ENCODE peak calls at places on chromosomes 2 and 18, in four cellular contexts. One of them, this sample, is unnamed.

GRCh38 chr2:172389685-172390339 is 37.6 kb upstream of the ITGA6 start:
- DNase-seq in GM12878: no peak
- DNase-seq in HL-60: no peak
- DNase-seq in K562: no peak
- DNase-seq in this sample: no peak

GRCh38 chr2:42132066-42132965 is 36.8 kb upstream of the EML4 start:
- DNase-seq in GM12878: no peak
- DNase-seq in HL-60: no peak
- DNase-seq in K562: no peak
- DNase-seq in this sample: no peak

GRCh38 chr2:98901291-98901690 is 34.7 kb downstream of the CRACDL start:
- DNase-seq in GM12878: no peak
- DNase-seq in HL-60: no peak
- DNase-seq in K562: no peak
- DNase-seq in this sample: no peak

GRCh38 chr18:9571546-9571945 is 42.8 kb downstream of the PPP4R1 start:
- DNase-seq in GM12878: no peak
- DNase-seq in HL-60: no peak
- DNase-seq in K562: no peak
- DNase-seq in this sample: no peak

GRCh38 chr2:127498386-127498785 is 27.9 kb downstream of the IWS1 start:
- DNase-seq in GM12878: no peak
- DNase-seq in HL-60: no peak
- DNase-seq in K562: no peak
- DNase-seq in this sample: no peak

GRCh38 chr18:6843308-6843707 is 113.8 kb downstream of the ARHGAP28 start:
- DNase-seq in GM12878: no peak
- DNase-seq in HL-60: no peak
- DNase-seq in K562: no peak
- DNase-seq in this sample: no peak

GRCh38 chr2:39469807-39470206 is 32.7 kb upstream of the MAP4K3 start:
- DNase-seq in GM12878: no peak
- DNase-seq in HL-60: no peak
- DNase-seq in K562: peak
- DNase-seq in this sample: no peak

GRCh38 chr2:222362336-222362735 is 62.0 kb upstream of the SGPP2 start:
- DNase-seq in GM12878: no peak
- DNase-seq in HL-60: no peak
- DNase-seq in K562: no peak
- DNase-seq in this sample: no peak

GRCh38 chr2:160411167-160411566 is 82.4 kb downstream of the RBMS1 start:
- DNase-seq in GM12878: no peak
- DNase-seq in HL-60: peak
- DNase-seq in K562: no peak
- DNase-seq in this sample: no peak

GRCh38 chr2:162607915-162608314 is 230.7 kb downstream of the KCNH7 start:
- DNase-seq in GM12878: no peak
- DNase-seq in HL-60: no peak
- DNase-seq in K562: no peak
- DNase-seq in this sample: no peak

GRCh38 chr2:113992090-113992489 is 102.2 kb downstream of the ACTR3 start:
- DNase-seq in GM12878: no peak
- DNase-seq in HL-60: no peak
- DNase-seq in K562: no peak
- DNase-seq in this sample: no peak

GRCh38 chr2:71882949-71883472 is 264.7 kb downstream of the CYP26B1 start:
- DNase-seq in GM12878: no peak
- DNase-seq in HL-60: peak
- DNase-seq in K562: peak
- DNase-seq in this sample: no peak

GRCh38 chr18:66993492-66993891 is 389.6 kb upstream of the CDH19 start:
- DNase-seq in GM12878: no peak
- DNase-seq in HL-60: no peak
- DNase-seq in K562: no peak
- DNase-seq in this sample: no peak

GRCh38 chr2:27409321-27410073 is at the start of gene PPM1G:
- DNase-seq in GM12878: peak
- DNase-seq in HL-60: peak
- DNase-seq in K562: peak
- DNase-seq in this sample: peak

GRCh38 chr18:3140342-3140741 is 79.4 kb downstream of the MYOM1 start:
- DNase-seq in GM12878: no peak
- DNase-seq in HL-60: no peak
- DNase-seq in K562: no peak
- DNase-seq in this sample: no peak

GRCh38 chr2:178012639-178013038 is 59.9 kb downstream of the PDE11A start:
- DNase-seq in GM12878: no peak
- DNase-seq in HL-60: no peak
- DNase-seq in K562: no peak
- DNase-seq in this sample: no peak

GRCh38 chr18:9081940-9082339 is 20.6 kb upstream of the NDUFV2 start:
- DNase-seq in GM12878: no peak
- DNase-seq in HL-60: peak
- DNase-seq in K562: no peak
- DNase-seq in this sample: no peak

GRCh38 chr2:166521155-166521554 is 27.1 kb upstream of the SCN7A start:
- DNase-seq in GM12878: no peak
- DNase-seq in HL-60: no peak
- DNase-seq in K562: no peak
- DNase-seq in this sample: no peak

GRCh38 chr2:241701155-241701404 is 759 bp upstream of the ING5 start:
- DNase-seq in GM12878: peak
- DNase-seq in HL-60: peak
- DNase-seq in K562: no peak
- DNase-seq in this sample: no peak

GRCh38 chr2:132497591-132497990 is 81.0 kb downstream of the GPR39 start:
- DNase-seq in GM12878: no peak
- DNase-seq in HL-60: no peak
- DNase-seq in K562: no peak
- DNase-seq in this sample: no peak

GRCh38 chr2:215921884-215922283 is 91.5 kb downstream of the MREG start:
- DNase-seq in GM12878: no peak
- DNase-seq in HL-60: no peak
- DNase-seq in K562: peak
- DNase-seq in this sample: no peak
- TF ChIP-seq SPI1 in GM12878: no peak
- TF ChIP-seq SPI1 in HL-60: no peak
- TF ChIP-seq SPI1 in K562: no peak
- TF ChIP-seq SPI1 in this sample: no peak

GRCh38 chr2:66899109-66899508 is 464.2 kb downstream of the MEIS1 start:
- DNase-seq in GM12878: no peak
- DNase-seq in HL-60: no peak
- DNase-seq in K562: no peak
- DNase-seq in this sample: no peak
- TF ChIP-seq SPI1 in GM12878: no peak
- TF ChIP-seq SPI1 in HL-60: no peak
- TF ChIP-seq SPI1 in K562: no peak
- TF ChIP-seq SPI1 in this sample: no peak

DNA sequence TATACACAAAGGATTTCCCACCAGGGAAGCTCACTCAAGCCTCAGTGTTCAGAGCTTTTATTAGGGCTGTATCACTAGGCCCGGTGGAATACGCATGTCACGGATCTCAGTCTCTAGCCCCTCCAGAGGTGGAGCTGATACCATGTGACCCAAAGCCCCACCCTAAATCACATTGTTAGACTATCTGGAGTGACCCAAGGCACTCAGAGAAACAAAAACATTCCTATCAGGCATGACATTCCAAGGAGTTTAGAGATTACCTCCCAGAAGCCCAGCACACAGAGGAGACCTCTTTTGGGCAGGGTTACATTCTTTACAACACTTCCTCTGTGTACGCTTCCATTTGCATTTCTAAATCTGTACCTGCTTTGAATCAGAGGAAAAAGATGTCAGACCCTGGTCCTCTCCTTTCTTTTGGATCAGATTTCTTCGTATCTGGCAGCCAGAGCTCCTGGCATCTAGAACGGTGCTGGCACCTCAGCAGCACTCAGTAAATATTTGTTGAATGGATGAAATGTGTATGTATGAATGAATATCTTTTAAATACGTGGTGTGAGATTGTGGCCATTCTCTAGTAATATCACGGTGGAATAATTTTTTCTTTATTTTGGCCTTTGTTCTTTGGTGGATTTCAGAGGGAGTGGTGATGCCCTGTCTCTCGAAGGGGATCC is 37.7 kb upstream of the SMAD2 start:
- DNase-seq in GM12878: no peak
- DNase-seq in HL-60: no peak
- DNase-seq in K562: no peak
- DNase-seq in this sample: no peak
- TF ChIP-seq SPI1 in GM12878: no peak
- TF ChIP-seq SPI1 in HL-60: no peak
- TF ChIP-seq SPI1 in K562: no peak
- TF ChIP-seq SPI1 in this sample: no peak

GRCh38 chr2:231688616-231689508 is 19.5 kb upstream of the PTMA start:
- DNase-seq in GM12878: no peak
- DNase-seq in HL-60: no peak
- DNase-seq in K562: no peak
- DNase-seq in this sample: no peak
- TF ChIP-seq SPI1 in GM12878: no peak
- TF ChIP-seq SPI1 in HL-60: no peak
- TF ChIP-seq SPI1 in K562: no peak
- TF ChIP-seq SPI1 in this sample: no peak

GRCh38 chr2:239440511-239440959 is 39.7 kb upstream of the HDAC4 start:
- DNase-seq in GM12878: no peak
- DNase-seq in HL-60: no peak
- DNase-seq in K562: no peak
- DNase-seq in this sample: no peak
- TF ChIP-seq SPI1 in GM12878: no peak
- TF ChIP-seq SPI1 in HL-60: no peak
- TF ChIP-seq SPI1 in K562: no peak
- TF ChIP-seq SPI1 in this sample: no peak

DNA sequence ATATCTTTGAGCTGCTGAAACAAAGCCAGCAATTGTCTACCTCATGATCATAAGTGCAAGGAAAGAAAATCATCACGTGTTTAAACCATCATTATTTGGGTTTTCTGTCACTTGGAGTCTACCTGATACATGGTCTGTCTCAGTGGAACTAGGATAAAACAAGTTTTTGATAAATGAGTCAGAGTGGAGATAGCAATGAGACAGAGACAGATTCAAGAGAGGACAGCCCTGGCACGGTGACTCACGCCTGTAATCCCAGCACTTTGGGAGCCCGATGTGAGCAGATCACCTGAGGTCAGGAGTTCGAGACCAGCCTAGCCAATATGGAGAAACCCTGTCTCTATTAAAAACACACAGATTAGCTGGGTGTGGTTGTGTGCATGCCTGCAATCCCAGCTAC is 93.8 kb downstream of the PMAIP1 start:
- DNase-seq in GM12878: no peak
- DNase-seq in HL-60: no peak
- DNase-seq in K562: no peak
- DNase-seq in this sample: no peak
- TF ChIP-seq SPI1 in GM12878: no peak
- TF ChIP-seq SPI1 in HL-60: no peak
- TF ChIP-seq SPI1 in K562: no peak
- TF ChIP-seq SPI1 in this sample: no peak

GRCh38 chr18:48531979-48532378 is 6.9 kb upstream of the CTIF start:
- DNase-seq in GM12878: no peak
- DNase-seq in HL-60: no peak
- DNase-seq in K562: no peak
- DNase-seq in this sample: no peak

GRCh38 chr18:48535956-48536355 is 2.9 kb upstream of the CTIF start:
- DNase-seq in GM12878: no peak
- DNase-seq in HL-60: no peak
- DNase-seq in K562: no peak
- DNase-seq in this sample: no peak

GRCh38 chr18:48534364-48534763 is 4.5 kb upstream of the CTIF start:
- DNase-seq in GM12878: no peak
- DNase-seq in HL-60: no peak
- DNase-seq in K562: no peak
- DNase-seq in this sample: no peak

GRCh38 chr18:48531082-48531403 is 7.8 kb upstream of the CTIF start:
- DNase-seq in GM12878: no peak
- DNase-seq in HL-60: no peak
- DNase-seq in K562: no peak
- DNase-seq in this sample: no peak

DNA sequence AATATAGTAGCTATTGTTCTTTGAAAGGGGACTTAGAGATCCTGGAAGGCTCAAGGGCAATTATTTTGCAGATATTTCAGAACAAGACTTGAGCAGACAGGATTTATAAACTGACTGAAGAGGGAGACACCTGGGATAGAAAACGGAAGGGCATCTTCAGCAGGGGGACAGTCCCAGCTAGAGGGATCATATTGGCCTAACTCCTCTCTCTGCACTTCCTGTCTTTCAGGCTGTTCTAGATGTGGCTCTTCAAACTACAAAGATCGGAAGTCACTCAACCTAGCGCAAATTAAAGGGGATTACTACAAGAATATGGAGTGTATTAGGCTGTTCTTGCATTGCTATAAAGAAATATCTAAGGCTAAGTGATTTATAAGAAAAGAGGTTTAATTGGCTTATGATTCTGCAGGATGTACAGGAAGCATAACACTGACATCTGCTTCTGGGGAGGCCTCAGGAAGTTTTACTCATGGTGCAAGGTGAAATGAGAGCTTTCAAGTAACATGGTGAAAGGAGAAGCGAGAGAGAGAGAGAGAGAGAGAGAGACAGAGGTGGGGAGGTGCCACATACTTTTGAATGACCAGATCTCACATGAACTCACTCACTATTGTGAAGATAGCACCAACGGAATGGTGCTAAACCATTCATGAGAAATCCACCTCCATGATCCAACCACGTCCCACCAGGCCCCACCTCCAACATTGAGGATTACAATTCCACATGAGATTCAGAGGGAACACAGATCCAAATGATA is 5.3 kb upstream of the CTIF start:
- DNase-seq in GM12878: peak
- DNase-seq in HL-60: no peak
- DNase-seq in K562: no peak
- DNase-seq in this sample: no peak
- TF ChIP-seq SPI1 in GM12878: no peak
- TF ChIP-seq SPI1 in HL-60: peak
- TF ChIP-seq SPI1 in K562: no peak
- TF ChIP-seq SPI1 in this sample: peak

DNA sequence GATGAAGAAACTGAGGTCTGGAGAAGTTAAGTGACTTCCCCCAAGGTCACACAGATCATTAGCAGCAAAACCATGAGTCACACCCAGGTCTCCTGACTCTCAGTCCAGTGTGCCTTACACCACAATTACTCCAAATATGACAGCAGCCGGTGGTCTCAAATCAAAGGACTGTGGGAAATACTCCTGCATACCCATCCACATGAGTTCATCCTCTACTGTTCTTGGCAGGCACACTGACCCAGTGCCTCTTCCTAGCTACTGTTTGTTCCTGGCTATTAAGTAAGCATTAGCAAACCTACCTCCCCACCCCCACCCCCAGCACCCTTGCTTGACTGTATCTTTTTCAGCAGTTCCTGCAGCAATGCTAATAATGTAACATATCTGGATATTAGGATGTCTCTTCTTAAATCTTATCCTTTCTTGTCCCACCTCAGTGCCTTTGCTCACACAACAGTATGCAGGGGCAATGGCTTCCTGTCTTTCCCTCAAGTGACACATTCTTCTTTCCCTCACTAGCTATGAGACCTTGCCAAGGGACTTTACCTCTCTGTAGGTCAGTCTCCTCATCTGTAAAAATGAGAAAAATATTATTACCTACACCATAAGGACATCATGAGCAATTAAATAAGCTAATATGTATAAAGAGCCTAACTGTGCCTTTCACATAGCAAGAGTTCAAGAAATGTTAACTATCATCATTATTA is 46.2 kb downstream of the FAM98A start:
- DNase-seq in GM12878: no peak
- DNase-seq in HL-60: no peak
- DNase-seq in K562: no peak
- DNase-seq in this sample: no peak
- TF ChIP-seq SPI1 in GM12878: no peak
- TF ChIP-seq SPI1 in HL-60: no peak
- TF ChIP-seq SPI1 in K562: no peak
- TF ChIP-seq SPI1 in this sample: no peak